ENCODE peak calls at places on chromosomes 4 and X, in four cellular contexts. U is transverse colon, H is small intestine, C is fibroblast of pulmonary artery. P is an unnamed sample.

GRCh38 chrX:120504569-120504968 is 35.5 kb upstream of the LAMP2 start:
- DNase-seq in H (no peak), U (no peak), C (no peak), P (no peak)

GRCh38 chr4:141686146-141686775 is 49.9 kb downstream of the IL15 start:
- DNase-seq in U (no peak), H (no peak), C (peak), P (no peak)

GRCh38 chrX:120725874-120726273 is 96.0 kb upstream of the C1GALT1C1 start:
- DNase-seq in C (no peak), U (no peak), H (no peak), P (no peak)

GRCh38 chr4:185592845-185593488 is 57.7 kb upstream of the PDLIM3 start:
- DNase-seq in C (peak), U (no peak), H (no peak), P (no peak)

GRCh38 chr4:126761947-126762650 is 870.7 kb upstream of the INTU start:
- DNase-seq in U (no peak), C (no peak), H (no peak), P (no peak)

GRCh38 chr4:38273369-38273768 is 313.2 kb downstream of the PTTG2 start:
- DNase-seq in H (peak), C (no peak), U (no peak), P (no peak)

GRCh38 chrX:13419276-13419675 is 99.4 kb upstream of the ATXN3L start:
- DNase-seq in C (no peak), U (no peak), H (no peak), P (no peak)

GRCh38 chrX:23578079-23578478 is 89.2 kb upstream of the PRDX4 start:
- DNase-seq in C (peak), H (no peak), U (no peak), P (no peak)

GRCh38 chrX:10512258-10512657 is 108.1 kb downstream of the MID1 start:
- DNase-seq in C (peak), U (no peak), H (no peak), P (no peak)

GRCh38 chrX:152904151-152905080 is 6.5 kb downstream of the ZNF185 start:
- DNase-seq in C (peak), H (peak), U (peak), P (no peak)

GRCh38 chr4:123997116-123997515 is 600.5 kb downstream of the SPRY1 start:
- DNase-seq in H (no peak), C (no peak), U (no peak), P (no peak)

GRCh38 chrX:25004485-25005032 is 11.2 kb downstream of the ARX start:
- DNase-seq in U (no peak), C (no peak), H (no peak), P (no peak)

GRCh38 chr4:106583567-106583966 is 215.0 kb upstream of the GIMD1 start:
- DNase-seq in U (no peak), H (no peak), C (peak), P (no peak)

GRCh38 chr4:127642169-127642568 is 9.4 kb downstream of the INTU start:
- DNase-seq in H (no peak), C (no peak), U (no peak), P (no peak)

GRCh38 chr4:111475001-111475400 is 670.3 kb upstream of the FAM241A start:
- DNase-seq in H (peak), U (peak), C (peak), P (no peak)

GRCh38 chrX:135516376-135516775 is 4.1 kb upstream of the INTS6L start:
- DNase-seq in H (no peak), U (no peak), C (no peak), P (no peak)

GRCh38 chr4:152992027-152992426 is 55.9 kb downstream of the FHDC1 start:
- DNase-seq in C (no peak), H (peak), U (peak), P (no peak)

GRCh38 chrX:53287493-53288138 is 6.2 kb upstream of the IQSEC2 start:
- DNase-seq in U (peak), C (peak), H (peak), P (peak)

GRCh38 chr4:13559414-13559813 is 15.1 kb upstream of the NKX3-2 start:
- DNase-seq in U (no peak), C (peak), H (no peak), P (no peak)

GRCh38 chr4:187178084-187178483 is 454.4 kb upstream of the FAT1 start:
- DNase-seq in U (no peak), C (no peak), H (no peak), P (no peak)

GRCh38 chrX:150587585-150588503 is 19.4 kb downstream of the MTM1 start:
- DNase-seq in U (no peak), H (no peak), C (peak), P (peak)

GRCh38 chr4:10160280-10160856 is 43.8 kb upstream of the WDR1 start:
- DNase-seq in H (peak), C (peak), U (no peak), P (no peak)

GRCh38 chr4:139279723-139280620 is at the start of gene MGARP:
- DNase-seq in C (peak), U (no peak), H (no peak), P (no peak)

P was measured in central memory CD8-positive, alpha-beta T cell.